ENCODE peak calls at places on chromosome 11, in five cellular contexts. S is hippocampal formation, F is RWPE1, X is activated T-cell treated with anti-CD3 and anti-CD28 coated beads for 1 hour, B is H4. E is an unnamed sample.

GRCh38 chr11:111352935-111353695 is 26.0 kb downstream of the POU2AF1 start:
- DNase-seq in X (no peak), F (no peak), B (no peak), S (no peak), E (no peak)

GRCh38 chr11:86484164-86484794 is 109.6 kb downstream of the CCDC81 start:
- DNase-seq in F (peak; percentile 95), X (no peak), S (no peak), B (peak; percentile 85), E (peak; percentile 81)

GRCh38 chr11:17613428-17613962 is 66.4 kb downstream of the OTOG start:
- DNase-seq in X (no peak), B (no peak), S (no peak), F (no peak), E (no peak)

GRCh38 chr11:132904091-132904490 is 628.2 kb downstream of the OPCML start:
- DNase-seq in X (no peak), F (no peak), S (no peak), B (no peak), E (no peak)

GRCh38 chr11:119847836-119848235 is 118.8 kb upstream of the NECTIN1 start:
- DNase-seq in B (no peak), X (no peak), F (no peak), S (no peak), E (no peak)

GRCh38 chr11:86335131-86335768 is 33.2 kb downstream of the HIKESHI start:
- DNase-seq in B (no peak), X (no peak), S (no peak), F (peak; percentile 10), E (no peak)

GRCh38 chr11:73095613-73096012 is 46.5 kb downstream of the FCHSD2 start:
- DNase-seq in X (no peak), B (no peak), S (peak; percentile 9), F (no peak), E (no peak)

GRCh38 chr11:68312780-68313573 is 586 bp downstream of the LRP5 start:
- DNase-seq in X (no peak), F (peak; percentile 31), B (no peak), S (no peak), E (no peak)

GRCh38 chr11:94241896-94242295 is 62.5 kb upstream of the IZUMO1R start:
- DNase-seq in S (no peak), B (no peak), X (no peak), F (no peak), E (no peak)

GRCh38 chr11:111676878-111677585 is 74.8 kb downstream of the SIK2 start:
- DNase-seq in B (no peak), F (peak; percentile 45), S (no peak), X (no peak), E (no peak)

GRCh38 chr11:66069715-66070603 is at the start of gene PACS1:
- DNase-seq in X (peak; percentile 65), B (peak; percentile 55), F (peak; percentile 66), S (peak; percentile 57), E (peak; percentile 25)

GRCh38 chr11:132734217-132734616 is 798.1 kb downstream of the OPCML start:
- DNase-seq in S (no peak), F (no peak), B (no peak), X (no peak), E (no peak)

GRCh38 chr11:75280770-75281468 is 40.3 kb downstream of the TPBGL start:
- DNase-seq in S (no peak), F (no peak), X (no peak), B (no peak), E (no peak)

GRCh38 chr11:76824083-76824939 is 36.4 kb upstream of the ACER3 start:
- DNase-seq in X (no peak), S (no peak), B (peak; percentile 67), F (peak; percentile 48), E (no peak)

GRCh38 chr11:77560605-77561004 is 29.1 kb upstream of the AQP11 start:
- DNase-seq in B (no peak), S (no peak), F (peak; percentile 60), X (no peak), E (peak; percentile 6)

GRCh38 chr11:134372536-134372935 is 39.5 kb downstream of the B3GAT1 start:
- DNase-seq in F (no peak), S (no peak), B (no peak), X (no peak), E (no peak)

GRCh38 chr11:108886608-108887007 is 221.7 kb downstream of the DDX10 start:
- DNase-seq in X (no peak), F (peak; percentile 25), B (peak; percentile 44), S (no peak), E (no peak)

GRCh38 chr11:19628018-19628417 is 84.6 kb upstream of the NAV2 start:
- DNase-seq in X (no peak), F (peak; percentile 55), S (no peak), B (no peak), E (no peak)

GRCh38 chr11:32829680-32830412 is at the start of gene PRRG4:
- DNase-seq in S (peak; percentile 8), F (peak; percentile 77), X (no peak), B (peak; percentile 17), E (no peak)

GRCh38 chr11:62974848-62975522 is 9.8 kb downstream of the SLC22A6 start:
- DNase-seq in S (no peak), B (peak; percentile 65), X (no peak), F (no peak), E (peak; percentile 6)

GRCh38 chr11:115961168-115962003 is 457.2 kb upstream of the CADM1 start:
- DNase-seq in S (no peak), B (no peak), F (no peak), X (no peak), E (no peak)

GRCh38 chr11:131810511-131810910 is 440.1 kb downstream of the NTM start:
- DNase-seq in B (no peak), S (no peak), X (no peak), F (no peak), E (no peak)

GRCh38 chr11:69877235-69877634 is 58.0 kb upstream of the FGF3 start:
- DNase-seq in S (no peak), B (no peak), X (no peak), F (no peak), E (no peak)

GRCh38 chr11:28833670-28834069 is 725.5 kb downstream of the METTL15 start:
- DNase-seq in S (no peak), B (peak; percentile 74), X (no peak), F (peak; percentile 38), E (no peak)

GRCh38 chr11:66081505-66081904 is 11.4 kb downstream of the PACS1 start:
- DNase-seq in X (peak; percentile 59), B (peak; percentile 48), S (peak; percentile 24), F (peak; percentile 72), E (no peak)

GRCh38 chr11:128392259-128392658 is 195.1 kb downstream of the ETS1 start:
- DNase-seq in F (no peak), S (no peak), B (no peak), X (no peak), E (no peak)

GRCh38 chr11:33172996-33173395 is 11.7 kb upstream of the CSTF3 start:
- DNase-seq in S (no peak), F (no peak), B (no peak), X (no peak), E (peak; percentile 32)

GRCh38 chr11:108522318-108522717 is 24.1 kb upstream of the POGLUT3 start:
- DNase-seq in S (no peak), B (no peak), F (no peak), X (no peak), E (no peak)

GRCh38 chr11:70716986-70717775 is 318.9 kb downstream of the CTTN start:
- DNase-seq in F (no peak), B (no peak), X (no peak), S (no peak), E (no peak)

GRCh38 chr11:10998674-10999073 is 140.8 kb upstream of the ZBED5 start:
- DNase-seq in F (peak; percentile 8), X (no peak), B (no peak), S (no peak), E (no peak)

GRCh38 chr11:115642660-115643059 is 138.4 kb upstream of the CADM1 start:
- DNase-seq in B (no peak), F (no peak), S (no peak), X (no peak), E (no peak)

GRCh38 chr11:86896486-86896885 is 58.7 kb downstream of the FZD4 start:
- DNase-seq in S (no peak), F (no peak), B (no peak), X (no peak), E (no peak)

GRCh38 chr11:95148421-95148820 is 58.8 kb downstream of the ENDOD1 start:
- DNase-seq in B (no peak), X (no peak), F (no peak), S (no peak), E (no peak)

GRCh38 chr11:36233226-36233625 is 56.0 kb downstream of the COMMD9 start:
- DNase-seq in F (no peak), B (peak; percentile 43), X (no peak), S (no peak), E (no peak)

GRCh38 chr11:561148-562003 is 606 bp downstream of the RASSF7 start:
- DNase-seq in S (no peak), X (no peak), B (peak; percentile 51), F (peak; percentile 69), E (peak; percentile 87)

GRCh38 chr11:59615132-59615636 is 390 bp downstream of the OSBP start:
- DNase-seq in B (peak; percentile 8), X (peak; percentile 47), F (peak; percentile 61), S (no peak), E (peak; percentile 26)

GRCh38 chr11:119026970-119027369 is 3.7 kb downstream of the SLC37A4 start:
- DNase-seq in X (no peak), B (no peak), F (no peak), S (no peak), E (peak; percentile 59)